ENCODE peak calls at places on chromosomes 2 and 18, in six cellular contexts. I, P, V, Y, J and N are unnamed samples.

GRCh38 chr2:225566798-225567197 is 167.3 kb downstream of the NYAP2 start:
- DNase-seq in J (no peak), V (no peak), I (no peak), P (no peak), Y (no peak), N (no peak)

GRCh38 chr2:42012137-42012536 is 35.7 kb upstream of the PKDCC start:
- DNase-seq in J (no peak), V (no peak), P (no peak), I (no peak), Y (no peak), N (no peak)

GRCh38 chr2:207219036-207219435 is 53.3 kb upstream of the KLF7 start:
- DNase-seq in P (no peak), V (no peak), J (no peak), Y (no peak), I (no peak), N (no peak)

GRCh38 chr18:39453882-39454281 is 1888.3 kb upstream of the CELF4 start:
- DNase-seq in P (no peak), V (no peak), I (no peak), J (no peak), Y (no peak), N (no peak)

GRCh38 chr2:199070550-199070949 is 387.2 kb downstream of the SATB2 start:
- DNase-seq in I (no peak), J (no peak), P (no peak), Y (no peak), V (no peak), N (no peak)

GRCh38 chr2:128115921-128116320 is 24.9 kb downstream of the UGGT1 start:
- DNase-seq in P (no peak), I (no peak), J (no peak), Y (no peak), V (no peak), N (no peak)

GRCh38 chr2:71560286-71561011 is 107.1 kb downstream of the DYSF start:
- DNase-seq in I (no peak), Y (no peak), P (no peak), J (no peak), V (no peak), N (no peak)

GRCh38 chr2:148096012-148096411 is 75.1 kb downstream of the MBD5 start:
- DNase-seq in J (no peak), Y (no peak), V (no peak), P (no peak), I (no peak), N (no peak)

GRCh38 chr2:1989216-1989615 is 244.9 kb upstream of the PXDN start:
- DNase-seq in V (no peak), P (no peak), J (no peak), Y (no peak), I (no peak), N (no peak)

GRCh38 chr2:148253716-148254115 is 232.8 kb downstream of the MBD5 start:
- DNase-seq in J (no peak), V (no peak), I (no peak), P (no peak), Y (no peak), N (peak; percentile 51)

GRCh38 chr18:24876266-24876665 is 415.8 kb downstream of the HRH4 start:
- DNase-seq in I (no peak), P (no peak), V (no peak), Y (no peak), J (no peak), N (no peak)

GRCh38 chr2:239009001-239009961 is 161.4 kb downstream of the TWIST2 start:
- DNase-seq in P (no peak), Y (peak; percentile 62), V (no peak), I (no peak), J (no peak), N (no peak)

GRCh38 chr2:46268986-46269385 is 28.2 kb upstream of the EPAS1 start:
- DNase-seq in I (no peak), P (no peak), J (no peak), Y (no peak), V (no peak), N (no peak)

GRCh38 chr2:85796549-85797262 is 42.9 kb downstream of the ATOH8 start:
- DNase-seq in P (peak; percentile 81), Y (no peak), J (peak; percentile 82), V (peak; percentile 34), I (peak; percentile 65), N (no peak)

GRCh38 chr2:165293439-165294420 is 54.5 kb downstream of the SCN2A start:
- DNase-seq in J (no peak), I (no peak), V (peak; percentile 13), P (no peak), Y (peak; percentile 52), N (peak; percentile 88)

GRCh38 chr2:218325566-218326160 is 31.0 kb upstream of the CATIP start:
- DNase-seq in P (no peak), J (no peak), V (no peak), Y (no peak), I (no peak), N (no peak)

GRCh38 chr2:223215136-223215535 is 163.1 kb downstream of the KCNE4 start:
- DNase-seq in P (no peak), Y (no peak), J (no peak), I (no peak), V (peak; percentile 26), N (no peak)

GRCh38 chr2:219041252-219041651 is at the start of gene CFAP65:
- DNase-seq in I (no peak), Y (peak; percentile 71), V (no peak), P (peak; percentile 79), J (no peak), N (no peak)

GRCh38 chr2:194883711-194884110 is 773.3 kb upstream of the SLC39A10 start:
- DNase-seq in V (no peak), P (no peak), I (no peak), Y (no peak), J (no peak), N (no peak)

GRCh38 chr18:36464126-36464651 is 166.7 kb downstream of the FHOD3 start:
- DNase-seq in I (no peak), P (no peak), J (no peak), V (no peak), Y (no peak), N (no peak)

GRCh38 chr2:235746257-235746934 is 252.6 kb downstream of the AGAP1 start:
- DNase-seq in J (no peak), I (no peak), Y (peak; percentile 69), P (no peak), V (peak; percentile 52), N (peak; percentile 71)

GRCh38 chr2:135164431-135164830 is 112.3 kb downstream of the RAB3GAP1 start:
- DNase-seq in V (no peak), P (no peak), I (no peak), J (no peak), Y (no peak), N (no peak)

GRCh38 chr2:178828496-178828895 is 21.3 kb upstream of the TTN start:
- DNase-seq in P (no peak), J (no peak), V (no peak), I (no peak), Y (no peak), N (no peak)

GRCh38 chr2:178827739-178828487 is 20.7 kb upstream of the TTN start:
- DNase-seq in J (no peak), P (no peak), I (no peak), V (no peak), Y (no peak), N (no peak)

GRCh38 chr2:178829299-178829698 is 22.1 kb upstream of the TTN start:
- DNase-seq in J (no peak), V (no peak), P (no peak), I (no peak), Y (no peak), N (no peak)

GRCh38 chr2:178825183-178825582 is 18.0 kb upstream of the TTN start:
- DNase-seq in I (no peak), V (no peak), Y (no peak), P (no peak), J (no peak), N (no peak)

GRCh38 chr2:178827111-178827510 is 19.9 kb upstream of the TTN start:
- DNase-seq in J (no peak), I (no peak), P (no peak), Y (no peak), V (no peak), N (no peak)
- H3K27ac ChIP-seq in J (no peak overlapping the region), I (peak overlapping the region; percentile 61), P (no peak overlapping the region), Y (no peak overlapping the region), V (no peak overlapping the region), N (no peak overlapping the region)

DNA sequence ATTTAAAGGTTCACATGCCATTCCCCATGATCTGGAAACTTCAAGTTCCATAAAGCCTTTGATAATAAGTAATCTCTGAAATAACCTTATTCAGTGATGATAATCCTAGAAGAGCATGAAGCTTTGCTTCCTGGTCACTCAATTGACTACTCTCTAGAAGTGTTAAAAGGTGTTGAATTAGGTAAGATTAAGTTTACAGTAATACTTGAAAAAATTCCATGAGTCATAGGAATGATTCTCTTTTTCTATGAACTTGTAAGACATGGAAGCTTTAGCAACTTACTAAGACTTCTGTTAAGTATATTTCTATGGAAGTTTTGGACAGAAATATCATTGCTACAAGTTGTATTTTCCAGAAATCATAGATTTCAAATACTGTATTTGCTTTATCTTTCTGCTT is 100.6 kb downstream of the MYO1B start:
- DNase-seq in V (no peak), I (no peak), J (no peak), P (no peak), Y (no peak), N (no peak)
- H3K27ac ChIP-seq in V (no peak overlapping the region), I (no peak overlapping the region), J (no peak overlapping the region), P (no peak overlapping the region), Y (no peak overlapping the region), N (no peak overlapping the region)

GRCh38 chr2:69192176-69192945 is 179.4 kb downstream of the ANTXR1 start:
- DNase-seq in Y (no peak), V (no peak), J (no peak), P (no peak), I (no peak), N (no peak)

GRCh38 chr2:69195706-69196105 is 182.7 kb downstream of the ANTXR1 start:
- DNase-seq in P (no peak), J (no peak), V (no peak), Y (no peak), I (no peak), N (no peak)

GRCh38 chr2:69190743-69191425 is 177.9 kb downstream of the ANTXR1 start:
- DNase-seq in Y (no peak), P (no peak), V (no peak), I (no peak), J (no peak), N (no peak)

GRCh38 chr2:69188174-69188900 is 175.4 kb downstream of the ANTXR1 start:
- DNase-seq in Y (no peak), J (no peak), I (no peak), V (no peak), P (no peak), N (no peak)

GRCh38 chr2:69191672-69192071 is 178.7 kb downstream of the ANTXR1 start:
- DNase-seq in V (no peak), I (no peak), J (no peak), Y (no peak), P (no peak), N (no peak)
- H3K27ac ChIP-seq in V (no peak overlapping the region), I (no peak overlapping the region), J (no peak overlapping the region), Y (no peak overlapping the region), P (no peak overlapping the region), N (no peak overlapping the region)

DNA sequence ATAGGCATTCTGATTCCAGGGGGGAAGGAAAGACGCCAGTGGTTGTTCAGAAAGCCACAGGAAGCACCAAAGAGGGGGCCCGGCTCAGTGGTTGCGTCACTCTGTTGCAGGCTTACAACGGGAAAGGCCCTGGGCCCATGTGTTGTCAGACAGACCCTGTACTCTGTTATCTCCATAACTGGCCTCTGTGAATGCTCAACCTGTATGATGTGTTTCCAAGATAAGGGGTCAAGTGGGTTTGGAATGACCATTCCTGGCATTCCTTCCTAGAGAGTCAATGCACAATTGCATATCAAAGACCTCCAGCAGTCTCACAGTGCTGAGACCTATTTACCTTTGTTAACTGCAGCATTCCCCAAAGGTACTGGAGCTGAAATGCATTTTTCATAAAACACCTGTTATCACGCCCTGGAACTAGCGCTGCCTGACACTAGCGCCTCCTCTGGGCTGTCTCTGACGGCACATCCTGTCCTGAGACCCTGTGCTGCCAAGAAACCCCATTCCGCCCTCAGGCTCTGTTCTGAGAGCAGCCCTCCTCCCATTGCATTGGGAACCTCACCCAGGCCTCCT is 13.2 kb upstream of the LRRFIP1 start:
- DNase-seq in P (no peak), I (no peak), J (peak; percentile 70), V (no peak), Y (peak; percentile 88), N (no peak)
- H3K27ac ChIP-seq in P (peak overlapping the region; percentile 78), I (no peak overlapping the region), J (peak overlapping the region; percentile 46), V (no peak overlapping the region), Y (peak overlapping the region; percentile 85), N (no peak overlapping the region)